ENCODE peak calls at places on chromosomes 7 and 10, in six cellular contexts. X is lower lobe of right lung, P is astrocyte of the spinal cord, H is natural killer cell, N is AG09309, W is foreskin fibroblast. Y is an unnamed sample.
A peak's percentile ranks its signal among the peaks of the same experiment; 100 is the strongest.

GRCh38 chr7:18177815-18178660 is 150.4 kb upstream of the PRPS1L1 start:
- DNase-seq in P (peak; percentile 73), X (peak; percentile 61), N (no peak), H (no peak), W (no peak), Y (no peak)

GRCh38 chr7:157541796-157542668 is 205.2 kb downstream of the DNAJB6 start:
- DNase-seq in H (no peak), P (no peak), W (no peak), X (peak; percentile 24), N (no peak), Y (no peak)

GRCh38 chr7:95921543-95921942 is 149.2 kb downstream of the DYNC1I1 start:
- DNase-seq in W (peak; percentile 7), P (no peak), N (peak; percentile 10), H (no peak), X (no peak), Y (no peak)

GRCh38 chr7:119270045-119270464 is 1002.9 kb upstream of the KCND2 start:
- DNase-seq in H (no peak), N (no peak), X (peak; percentile 51), P (peak; percentile 74), W (peak; percentile 3), Y (no peak)

GRCh38 chr10:18214692-18215563 is 74.7 kb downstream of the CACNB2 start:
- DNase-seq in W (peak; percentile 51), N (no peak), H (no peak), P (peak; percentile 69), X (no peak), Y (no peak)

GRCh38 chr10:64089648-64090047 is 568.4 kb downstream of the REEP3 start:
- DNase-seq in N (no peak), X (no peak), H (no peak), P (no peak), W (no peak), Y (no peak)

GRCh38 chr10:44468965-44469364 is 84.1 kb upstream of the CXCL12 start:
- DNase-seq in P (no peak), N (no peak), W (no peak), X (no peak), H (no peak), Y (no peak)

GRCh38 chr7:149310113-149310836 is 48.3 kb downstream of the ZNF783 start:
- DNase-seq in P (peak; percentile 79), W (peak; percentile 68), N (peak; percentile 61), H (no peak), X (no peak), Y (no peak)

GRCh38 chr7:77727527-77727926 is 31.3 kb downstream of the RSBN1L start:
- DNase-seq in W (no peak), P (no peak), N (no peak), H (no peak), X (no peak), Y (no peak)

GRCh38 chr10:118968482-118968881 is 61.0 kb upstream of the NANOS1 start:
- DNase-seq in N (no peak), P (no peak), H (no peak), W (no peak), X (no peak), Y (no peak)

GRCh38 chr7:81030472-81030871 is 111.6 kb upstream of the SEMA3C start:
- DNase-seq in X (no peak), N (no peak), P (no peak), W (no peak), H (no peak), Y (no peak)

GRCh38 chr7:149682038-149682437 is 91.3 kb downstream of the ZNF467 start:
- DNase-seq in X (no peak), W (no peak), N (no peak), P (no peak), H (no peak), Y (no peak)

GRCh38 chr10:91887075-91887899 is 22.0 kb downstream of the FGFBP3 start:
- DNase-seq in X (no peak), P (peak; percentile 51), H (peak; percentile 25), W (no peak), N (no peak), Y (peak; percentile 12)

GRCh38 chr7:141072548-141073172 is 1.2 kb upstream of the TMEM178B start:
- DNase-seq in X (no peak), P (peak; percentile 74), W (peak; percentile 62), H (no peak), N (peak; percentile 10), Y (no peak)

GRCh38 chr7:77783540-77783939 is 14.7 kb downstream of the TMEM60 start:
- DNase-seq in H (no peak), P (no peak), X (no peak), W (no peak), N (no peak), Y (no peak)

GRCh38 chr10:33917069-33917468 is 582.6 kb upstream of the NRP1 start:
- DNase-seq in H (no peak), P (no peak), W (no peak), X (no peak), N (no peak), Y (no peak)

GRCh38 chr10:44935201-44935960 is 24.2 kb upstream of the RASSF4 start:
- DNase-seq in H (no peak), W (peak; percentile 78), X (no peak), N (peak; percentile 47), P (peak; percentile 86), Y (no peak)

GRCh38 chr10:3139135-3139910 is 33.3 kb downstream of the PITRM1 start:
- DNase-seq in X (no peak), W (no peak), P (no peak), H (no peak), N (no peak), Y (no peak)

GRCh38 chr10:117137031-117137910 is 799 bp downstream of the VAX1 start:
- DNase-seq in P (no peak), N (no peak), H (no peak), X (no peak), W (peak; percentile 20), Y (no peak)

GRCh38 chr7:123666492-123666891 is 10.8 kb downstream of the LMOD2 start:
- DNase-seq in X (no peak), N (no peak), W (no peak), H (no peak), P (no peak), Y (no peak)

GRCh38 chr7:29319719-29320521 is 125.3 kb downstream of the CHN2 start:
- DNase-seq in N (no peak), X (no peak), H (no peak), P (no peak), W (no peak), Y (no peak)

GRCh38 chr7:8434290-8435002 is 1.0 kb downstream of the NXPH1 start:
- DNase-seq in N (no peak), P (no peak), H (no peak), X (no peak), W (no peak), Y (no peak)

GRCh38 chr10:23448802-23449570 is 10.1 kb downstream of the OTUD1 start:
- DNase-seq in X (no peak), W (no peak), H (no peak), N (no peak), P (no peak), Y (no peak)

GRCh38 chr7:891291-891690 is 14.9 kb downstream of the GET4 start:
- DNase-seq in H (no peak), X (no peak), W (no peak), P (no peak), N (no peak), Y (no peak)

GRCh38 chr7:41024126-41024525 is 678.8 kb downstream of the INHBA start:
- DNase-seq in X (no peak), W (no peak), H (no peak), N (no peak), P (no peak), Y (no peak)

GRCh38 chr10:133013478-133013877 is 71.1 kb upstream of the CFAP46 start:
- DNase-seq in P (no peak), H (no peak), W (no peak), N (no peak), X (peak; percentile 87), Y (no peak)

GRCh38 chr7:135169141-135169935 is 1.2 kb downstream of the CYREN start:
- DNase-seq in H (no peak), P (no peak), N (no peak), X (no peak), W (no peak), Y (peak; percentile 55)
- TF ChIP-seq CTCF in H (peak; percentile 45), P (peak; percentile 39), N (peak; percentile 31), X (peak; percentile 42), W (peak; percentile 46), Y (no peak)

GRCh38 chr10:28628184-28628893 is 49.0 kb upstream of the BAMBI start:
- DNase-seq in X (peak; percentile 82), H (peak; percentile 56), W (peak; percentile 60), N (peak; percentile 33), P (peak; percentile 76), Y (peak; percentile 59)
- TF ChIP-seq CTCF in X (peak; percentile 95), H (peak; percentile 93), W (peak; percentile 89), N (peak; percentile 93), P (peak; percentile 96), Y (peak; percentile 85)

GRCh38 chr10:72123616-72124015 is 35.3 kb upstream of the SPOCK2 start:
- DNase-seq in X (no peak), N (no peak), P (no peak), W (no peak), H (no peak), Y (no peak)

GRCh38 chr10:72127571-72127970 is 39.2 kb upstream of the SPOCK2 start:
- DNase-seq in H (no peak), N (no peak), P (no peak), X (no peak), W (no peak), Y (no peak)

GRCh38 chr10:72126872-72127232 is 38.5 kb upstream of the SPOCK2 start:
- DNase-seq in H (no peak), N (no peak), P (no peak), W (no peak), X (no peak), Y (no peak)

GRCh38 chr10:72124984-72125383 is 36.6 kb upstream of the SPOCK2 start:
- DNase-seq in X (no peak), H (no peak), W (peak; percentile 14), P (peak; percentile 51), N (peak; percentile 29), Y (no peak)

GRCh38 chr10:72126184-72126871 is 38.0 kb upstream of the SPOCK2 start:
- DNase-seq in N (no peak), P (peak; percentile 70), X (no peak), H (no peak), W (peak; percentile 50), Y (no peak)
- TF ChIP-seq CTCF in N (peak; percentile 55), P (peak; percentile 56), X (peak; percentile 44), H (peak; percentile 29), W (peak; percentile 45), Y (peak; percentile 42)

GRCh38 chr7:36473454-36474282 is 84.0 kb downstream of the ANLN start:
- DNase-seq in H (no peak), X (peak; percentile 51), P (no peak), W (peak; percentile 5), N (no peak), Y (no peak)
- TF ChIP-seq CTCF in H (peak; percentile 21), X (peak; percentile 34), P (peak; percentile 54), W (peak; percentile 51), N (peak; percentile 48), Y (no peak)

GRCh38 chr7:68224041-68224534 is 1227.5 kb downstream of the TYW1 start:
- DNase-seq in X (no peak), N (no peak), H (no peak), P (no peak), W (no peak), Y (no peak)
- TF ChIP-seq CTCF in X (no peak), N (no peak), H (no peak), P (no peak), W (no peak), Y (no peak)

GRCh38 chr7:105718511-105718925 is 137.2 kb upstream of the EFCAB10 start:
- DNase-seq in H (no peak), N (no peak), P (no peak), W (no peak), X (no peak), Y (no peak)
- TF ChIP-seq CTCF in H (no peak), N (no peak), P (no peak), W (no peak), X (no peak), Y (no peak)